ENCODE peak calls at places on chromosome 6, in seven cellular contexts. G is left ventricle myocardium inferior; C is GDM1; F is neuronal stem cell; T is NCI-H1105; Q is amygdala; L is stimulated activated naive B cell treated with anti-CD40 and anti-IgM and Interleukin-4, amounts not matched to agents 10 μg/mL and 1 μg/mL and 100 μg/mL, for 72 hours. E is an unnamed sample.

GRCh38 chr6:132768051-132768517 is 10.4 kb upstream of the VNN2 start:
- DNase-seq in G (peak; percentile 16), C (peak; percentile 83), F (peak; percentile 29), T (no peak), Q (no peak), L (peak; percentile 27), E (peak; percentile 33)

GRCh38 chr6:137872071-137872470 is 5.0 kb downstream of the TNFAIP3 start:
- DNase-seq in G (no peak), C (no peak), F (no peak), T (no peak), Q (no peak), L (no peak), E (no peak)

GRCh38 chr6:168362276-168362990 is 42.9 kb upstream of the DACT2 start:
- DNase-seq in G (no peak), C (no peak), F (no peak), T (no peak), Q (no peak), L (no peak), E (no peak)

GRCh38 chr6:91704531-91704930 is 1117.7 kb upstream of the MAP3K7 start:
- DNase-seq in G (no peak), C (no peak), F (no peak), T (no peak), Q (no peak), L (no peak), E (no peak)

GRCh38 chr6:28082939-28083338 is 2.6 kb downstream of the ZNF165 start:
- DNase-seq in G (no peak), C (no peak), F (no peak), T (no peak), Q (no peak), L (no peak), E (no peak)

GRCh38 chr6:42423244-42423643 is 28.5 kb downstream of the TRERF1 start:
- DNase-seq in G (no peak), C (no peak), F (no peak), T (no peak), Q (no peak), L (no peak), E (no peak)

GRCh38 chr6:131629656-131630055 is 1.6 kb upstream of the MED23 start:
- DNase-seq in G (no peak), C (no peak), F (no peak), T (no peak), Q (no peak), L (no peak), E (no peak)

GRCh38 chr6:40413231-40413755 is 173.9 kb downstream of the LRFN2 start:
- DNase-seq in G (no peak), C (no peak), F (no peak), T (no peak), Q (no peak), L (no peak), E (peak; percentile 73)

GRCh38 chr6:166365806-166366205 is 16.9 kb downstream of the MPC1 start:
- DNase-seq in G (no peak), C (no peak), F (no peak), T (no peak), Q (no peak), L (no peak), E (no peak)

GRCh38 chr6:137655291-137655690 is 161.1 kb upstream of the OLIG3 start:
- DNase-seq in G (no peak), C (no peak), F (no peak), T (no peak), Q (no peak), L (no peak), E (no peak)

GRCh38 chr6:37488464-37488863 is 11.2 kb downstream of the CCDC167 start:
- DNase-seq in G (no peak), C (no peak), F (no peak), T (no peak), Q (no peak), L (no peak), E (no peak)

GRCh38 chr6:148881593-148882311 is 134.9 kb downstream of the UST start:
- DNase-seq in G (no peak), C (no peak), F (no peak), T (no peak), Q (no peak), L (no peak), E (no peak)

GRCh38 chr6:53168516-53169257 is 20.0 kb upstream of the GCM1 start:
- DNase-seq in G (no peak), C (no peak), F (no peak), T (no peak), Q (no peak), L (no peak), E (no peak)

GRCh38 chr6:146886587-146887446 is 288.0 kb downstream of the ADGB start:
- DNase-seq in G (no peak), C (no peak), F (no peak), T (no peak), Q (no peak), L (no peak), E (no peak)

GRCh38 chr6:166112580-166112979 is 55.1 kb downstream of the TBXT start:
- DNase-seq in G (no peak), C (no peak), F (no peak), T (no peak), Q (no peak), L (no peak), E (no peak)

GRCh38 chr6:72940265-72940664 is 285.0 kb downstream of the KHDC1L start:
- DNase-seq in G (no peak), C (no peak), F (no peak), T (no peak), Q (no peak), L (no peak), E (no peak)

GRCh38 chr6:31970604-31971271 is 1.2 kb downstream of the DXO start:
- DNase-seq in G (no peak), C (no peak), F (no peak), T (peak; percentile 40), Q (no peak), L (no peak), E (peak; percentile 23)

GRCh38 chr6:148445116-148445515 is 102.5 kb downstream of the SASH1 start:
- DNase-seq in G (no peak), C (no peak), F (no peak), T (no peak), Q (no peak), L (no peak), E (no peak)

GRCh38 chr6:163180874-163181541 is 233.5 kb upstream of the QKI start:
- DNase-seq in G (peak; percentile 77), C (no peak), F (peak; percentile 41), T (no peak), Q (peak; percentile 89), L (no peak), E (peak; percentile 24)

GRCh38 chr6:143962644-143962929 is 45.5 kb downstream of the PLAGL1 start:
- DNase-seq in G (no peak), C (no peak), F (peak; percentile 67), T (no peak), Q (no peak), L (no peak), E (no peak)

GRCh38 chr6:83815631-83816030 is 37.5 kb upstream of the RIPPLY2 start:
- DNase-seq in G (no peak), C (no peak), F (no peak), T (no peak), Q (no peak), L (no peak), E (no peak)

E was measured in BE2C.